ENCODE peak calls at places on chromosomes 12 and 14, in ten cellular contexts. R is transverse colon, H is HepG2, D is K562, M is heart left ventricle, F is tibial nerve, J is ovary, X is Peyer's patch, Q is stomach, U is adrenal gland. Y is an unnamed sample. For H3K36me3 and H3K9me3, the result is how much of the 10 kb centered on the place peaks cover.

GRCh38 chr14:91911474-91912032 is 35.9 kb downstream of the FBLN5 start:
- DNase-seq in R (peak), H (peak), D (peak), M (no peak), F (no peak), J (no peak), X (no peak), Q (peak), U (no peak), Y (no peak)

GRCh38 chr12:29041621-29042020 is 107.5 kb upstream of the FAR2 start:
- DNase-seq in R (no peak), H (no peak), D (no peak), M (no peak), F (no peak), J (no peak), X (no peak), Q (no peak), U (no peak), Y (no peak)

GRCh38 chr14:23217032-23217431 is 20.7 kb upstream of the RNF212B start:
- DNase-seq in R (no peak), H (no peak), D (no peak), M (no peak), F (no peak), J (no peak), X (no peak), Q (no peak), U (no peak), Y (no peak)

GRCh38 chr12:25689996-25690501 is 137.0 kb upstream of the LMNTD1 start:
- DNase-seq in R (peak), H (no peak), D (no peak), M (peak), F (peak), J (no peak), X (no peak), Q (peak), U (peak), Y (no peak)

GRCh38 chr12:100553851-100554404 is 19.6 kb upstream of the GAS2L3 start:
- DNase-seq in R (no peak), H (peak), D (no peak), M (no peak), F (no peak), J (peak), X (no peak), Q (no peak), U (peak), Y (no peak)

GRCh38 chr12:81627336-81628189 is 131.6 kb downstream of the PPFIA2 start:
- DNase-seq in R (no peak), H (peak), D (peak), M (no peak), F (no peak), J (no peak), X (no peak), Q (no peak), U (no peak), Y (no peak)

GRCh38 chr14:25953532-25954144 is 644.2 kb downstream of the NOVA1 start:
- DNase-seq in R (peak), H (no peak), D (no peak), M (no peak), F (peak), J (peak), X (no peak), Q (no peak), U (peak), Y (peak)

GRCh38 chr14:82667006-82667405 is 1133.4 kb upstream of the SEL1L start:
- DNase-seq in R (no peak), H (no peak), D (no peak), M (no peak), F (no peak), J (no peak), X (no peak), Q (no peak), U (no peak), Y (no peak)

GRCh38 chr12:88144546-88145468 is 2.7 kb downstream of the TMTC3 start:
- DNase-seq in R (no peak), H (no peak), D (no peak), M (no peak), F (no peak), J (no peak), X (no peak), Q (no peak), U (no peak), Y (no peak)

GRCh38 chr14:78405071-78405856 is 235.1 kb downstream of the NRXN3 start:
- DNase-seq in R (no peak), H (no peak), D (no peak), M (no peak), F (no peak), J (no peak), X (no peak), Q (no peak), U (no peak), Y (no peak)

GRCh38 chr12:97561321-97562230 is 99.0 kb downstream of the RMST start:
- DNase-seq in R (no peak), H (no peak), D (no peak), M (no peak), F (no peak), J (no peak), X (no peak), Q (no peak), U (no peak), Y (no peak)

GRCh38 chr12:94561943-94562411 is 88.4 kb downstream of the TMCC3 start:
- DNase-seq in R (peak), H (no peak), D (no peak), M (no peak), F (no peak), J (no peak), X (peak), Q (peak), U (peak), Y (no peak)

GRCh38 chr12:56158926-56159461 is 835 bp downstream of the MYL6 start:
- DNase-seq in R (peak), H (peak), D (no peak), M (peak), F (peak), J (peak), X (peak), Q (peak), U (peak), Y (peak)

GRCh38 chr12:74963867-74964331 is 245.7 kb downstream of the KCNC2 start:
- DNase-seq in R (no peak), H (peak), D (no peak), M (no peak), F (no peak), J (no peak), X (no peak), Q (no peak), U (no peak), Y (no peak)

GRCh38 chr12:116200812-116201211 is 76.7 kb downstream of the MED13L start:
- DNase-seq in R (no peak), H (no peak), D (no peak), M (no peak), F (no peak), J (no peak), X (no peak), Q (no peak), U (no peak), Y (no peak)

GRCh38 chr14:64848239-64848638 is 31.5 kb downstream of the SPTB start:
- DNase-seq in R (no peak), H (no peak), D (peak), M (no peak), F (no peak), J (no peak), X (no peak), Q (no peak), U (no peak), Y (no peak)

GRCh38 chr12:91007531-91008290 is 2.9 kb upstream of the EPYC start:
- DNase-seq in R (no peak), H (no peak), D (no peak), M (no peak), F (no peak), J (no peak), X (no peak), Q (no peak), U (no peak), Y (no peak)

GRCh38 chr12:6868211-6869048 is 1.1 kb downstream of the TPI1 start:
- DNase-seq in R (no peak), H (no peak), D (no peak), M (no peak), F (no peak), J (no peak), X (no peak), Q (no peak), U (no peak), Y (no peak)

GRCh38 chr12:52307836-52308806 is 13.1 kb downstream of the KRT83 start:
- DNase-seq in R (peak), H (no peak), D (peak), M (no peak), F (no peak), J (no peak), X (peak), Q (peak), U (no peak), Y (peak)

GRCh38 chr12:2057041-2057792 is 4.4 kb downstream of the CACNA1C start:
- DNase-seq in R (peak), H (peak), D (peak), M (peak), F (peak), J (peak), X (peak), Q (peak), U (no peak), Y (peak)

GRCh38 chr12:89353823-89354629 is 1.7 kb upstream of the DUSP6 start:
- DNase-seq in R (peak), H (peak), D (no peak), M (peak), F (peak), J (peak), X (peak), Q (peak), U (peak), Y (peak)

GRCh38 chr12:26623136-26623535 is 209.9 kb downstream of the ITPR2 start:
- DNase-seq in R (no peak), H (no peak), D (no peak), M (no peak), F (no peak), J (no peak), X (no peak), Q (no peak), U (no peak), Y (no peak)

GRCh38 chr12:105930612-105931011 is 208.1 kb downstream of the NUAK1 start:
- DNase-seq in R (no peak), H (no peak), D (no peak), M (no peak), F (no peak), J (no peak), X (no peak), Q (no peak), U (no peak), Y (no peak)

GRCh38 chr12:20004951-20005350 is 363.4 kb upstream of the PDE3A start:
- DNase-seq in R (no peak), H (no peak), D (no peak), M (no peak), F (no peak), J (no peak), X (no peak), Q (no peak), U (no peak), Y (no peak)

GRCh38 chr14:105201156-105201927 is 20.2 kb upstream of the NUDT14 start:
- DNase-seq in R (no peak), H (no peak), D (no peak), M (no peak), F (no peak), J (no peak), X (no peak), Q (no peak), U (no peak), Y (no peak)

GRCh38 chr12:69701821-69702220 is 2.7 kb upstream of the BEST3 start:
- DNase-seq in R (no peak), H (no peak), D (no peak), M (no peak), F (no peak), J (no peak), X (no peak), Q (no peak), U (no peak), Y (no peak)

GRCh38 chr14:35878272-35879140 is 52.4 kb downstream of the BRMS1L start:
- DNase-seq in R (peak), H (no peak), D (no peak), M (no peak), F (no peak), J (peak), X (no peak), Q (peak), U (peak), Y (peak)

GRCh38 chr12:92437452-92437851 is 265.3 kb upstream of the PLEKHG7 start:
- DNase-seq in R (no peak), H (no peak), D (no peak), M (no peak), F (no peak), J (no peak), X (no peak), Q (no peak), U (no peak), Y (no peak)

GRCh38 chr14:91897121-91897701 is 29.9 kb upstream of the TC2N start:
- DNase-seq in R (peak), H (no peak), D (no peak), M (no peak), F (peak), J (no peak), X (no peak), Q (peak), U (no peak), Y (peak)

GRCh38 chr12:113932411-113933196 is 33.5 kb downstream of the RBM19 start:
- DNase-seq in R (no peak), H (peak), D (peak), M (no peak), F (no peak), J (peak), X (no peak), Q (no peak), U (peak), Y (peak)

GRCh38 chr12:132571598-132571997 is 38.8 kb downstream of the LRCOL1 start:
- DNase-seq in R (no peak), H (no peak), D (no peak), M (no peak), F (no peak), J (no peak), X (no peak), Q (no peak), U (no peak), Y (no peak)
- H3K36me3 ChIP-seq in R (under half), H (under half), D (half or more), M (under half), F (under half), J (under half), X (under half), Q (under half), U (under half), Y (under half)

GRCh38 chr14:62439210-62439609 is 606.0 kb downstream of the KCNH5 start:
- DNase-seq in R (no peak), H (no peak), D (no peak), M (no peak), F (no peak), J (no peak), X (no peak), Q (no peak), U (no peak), Y (no peak)
- H3K9me3 ChIP-seq in R (under half), H (half or more), D (under half), M (under half), F (under half), J (under half), X (under half), Q (under half), U (under half), Y (under half)

GRCh38 chr14:21308479-21309237 is 28.8 kb downstream of the RPGRIP1 start:
- DNase-seq in R (peak), H (peak), D (peak), M (peak), F (peak), J (peak), X (peak), Q (peak), U (peak), Y (peak)
- TF ChIP-seq POLR2A in R (peak), H (peak), D (peak), M (peak), F (peak), J (no peak), X (peak), Q (peak), U (peak), Y (no peak)

DNA sequence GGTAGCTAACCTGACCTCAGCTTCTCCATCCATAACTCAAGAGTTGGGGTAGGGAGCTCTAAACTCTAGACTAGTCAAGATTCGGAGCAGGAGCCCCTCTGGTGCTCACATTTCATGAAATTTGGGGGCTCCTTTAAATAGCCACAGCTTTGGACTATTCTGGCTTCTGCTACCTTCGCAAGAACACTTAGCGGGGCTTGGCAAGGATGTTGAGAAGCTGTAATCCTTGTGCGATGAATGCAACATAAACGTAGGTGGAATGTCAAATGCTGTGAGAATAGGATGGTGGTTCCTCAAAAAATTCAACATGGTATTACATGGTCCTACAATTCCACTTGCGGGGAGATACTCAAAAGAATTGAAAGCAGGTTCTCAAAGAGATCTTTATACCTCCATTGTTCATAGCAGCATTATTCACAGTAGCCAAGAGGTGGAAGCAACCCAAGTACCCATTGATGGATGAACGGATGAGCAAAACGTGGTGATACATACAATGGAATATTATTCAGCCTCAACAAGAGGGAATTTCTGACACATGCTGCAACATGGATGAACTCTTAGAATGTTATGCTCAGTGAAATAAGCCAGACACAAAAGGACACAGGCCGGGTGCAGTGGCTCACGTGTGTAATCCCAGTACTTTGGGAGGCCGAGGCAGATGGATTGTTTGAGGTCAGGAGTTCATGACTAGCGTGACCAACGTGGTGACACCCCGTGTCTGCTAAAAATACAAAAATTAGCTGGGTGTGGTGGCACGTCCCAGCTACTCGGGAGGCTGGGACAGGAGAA is 73.8 kb downstream of the ACTN1 start:
- DNase-seq in R (no peak), H (no peak), D (no peak), M (no peak), F (no peak), J (no peak), X (no peak), Q (no peak), U (no peak), Y (no peak)
- H3K36me3 ChIP-seq in R (under half), H (half or more), D (half or more), M (half or more), F (under half), J (under half), X (under half), Q (half or more), U (under half), Y (under half)

GRCh38 chr14:106309423-106309822 is 783.0 kb downstream of the TMEM121 start:
- DNase-seq in R (no peak), H (no peak), D (no peak), M (no peak), F (no peak), J (no peak), X (no peak), Q (no peak), U (no peak), Y (no peak)

GRCh38 chr14:106308839-106309389 is 782.5 kb downstream of the TMEM121 start:
- DNase-seq in R (peak), H (peak), D (peak), M (peak), F (no peak), J (no peak), X (no peak), Q (peak), U (peak), Y (no peak)
- H3K9me3 ChIP-seq in R (under half), H (under half), D (under half), M (under half), F (under half), J (under half), X (under half), Q (under half), U (under half), Y (under half)

DNA sequence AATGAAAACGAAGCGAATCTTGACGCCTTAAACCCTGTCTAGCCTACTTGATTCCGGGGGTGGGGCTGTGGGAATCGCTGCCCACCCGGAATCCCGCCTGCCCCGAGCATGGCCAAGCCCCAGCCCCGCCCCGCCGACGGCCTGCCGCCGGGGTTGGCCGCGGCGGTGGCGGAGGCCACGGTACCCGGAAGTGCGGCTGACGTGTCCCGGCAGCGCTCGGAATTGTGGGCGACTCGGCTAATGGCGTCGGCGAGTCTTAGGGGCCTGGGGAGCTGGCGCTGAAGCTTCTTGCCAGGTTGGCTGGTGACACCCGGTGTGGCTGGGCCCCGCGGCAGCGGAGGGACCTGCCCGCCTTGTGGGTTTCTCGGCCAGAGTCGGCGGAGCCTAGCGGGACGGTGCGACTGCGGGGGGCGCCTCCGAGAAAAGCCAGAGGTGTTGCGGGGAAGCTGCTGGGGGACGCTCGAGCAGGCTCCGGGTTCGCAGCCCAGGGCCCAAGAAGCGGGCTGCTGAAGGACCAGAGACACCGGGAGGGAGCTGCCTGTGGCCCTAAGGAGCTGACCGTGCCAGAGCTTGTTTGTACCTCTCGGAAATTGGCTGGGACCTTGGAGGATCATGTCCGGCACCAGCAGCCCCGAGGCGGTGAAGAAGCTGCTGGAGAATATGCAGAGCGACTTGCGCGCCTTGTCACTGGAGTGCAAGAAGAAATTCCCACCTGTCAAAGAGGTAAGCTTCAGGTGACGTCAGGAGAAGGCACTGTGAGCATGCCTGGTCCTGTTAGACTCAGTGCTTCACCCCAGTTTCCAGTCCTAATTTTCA is at the start of gene MON2:
- DNase-seq in R (peak), H (peak), D (peak), M (peak), F (peak), J (peak), X (peak), Q (peak), U (peak), Y (peak)
- TF ChIP-seq POLR2A in R (peak), H (peak), D (peak), M (peak), F (peak), J (peak), X (peak), Q (no peak), U (peak), Y (peak)

GRCh38 chr12:47783024-47783755 is 10.2 kb downstream of the SLC48A1 start:
- DNase-seq in R (no peak), H (no peak), D (no peak), M (peak), F (no peak), J (no peak), X (no peak), Q (no peak), U (no peak), Y (no peak)
- H3K36me3 ChIP-seq in R (under half), H (under half), D (half or more), M (half or more), F (under half), J (under half), X (under half), Q (half or more), U (under half), Y (under half)

Y was measured in uterus.